ENCODE peak calls at places on chromosomes 13 and 19, in eight cellular contexts. L is heart right ventricle; Z is H9; I is effector memory CD4-positive, alpha-beta T cell; E is colonic mucosa; S is neuronal stem cell; K is breast epithelium; M is IMR-90. Y is an unnamed sample.

GRCh38 chr19:41928754-41929535 is 696 bp upstream of the ERFL start:
- DNase-seq in S (no peak), E (peak), Z (no peak), M (no peak), L (no peak), I (no peak), K (no peak), Y (no peak)

GRCh38 chr13:59247166-59247565 is 916.6 kb downstream of the DIAPH3 start:
- DNase-seq in K (no peak), L (peak), M (no peak), E (no peak), I (no peak), Z (no peak), S (no peak), Y (no peak)

GRCh38 chr13:107832521-107833095 is 382.7 kb downstream of the LIG4 start:
- DNase-seq in K (no peak), M (no peak), I (no peak), E (no peak), Z (no peak), L (no peak), S (no peak), Y (no peak)

GRCh38 chr13:35963982-35964665 is 167.1 kb downstream of the DCLK1 start:
- DNase-seq in L (no peak), S (no peak), M (no peak), Z (no peak), E (no peak), K (no peak), I (no peak), Y (no peak)

GRCh38 chr13:52851153-52851962 is 2.9 kb upstream of the PCDH8 start:
- DNase-seq in E (peak), L (peak), Z (peak), S (peak), K (no peak), I (no peak), M (no peak), Y (peak)

GRCh38 chr19:13026478-13026999 is 31.3 kb downstream of the NFIX start:
- DNase-seq in S (no peak), E (peak), M (peak), L (no peak), I (no peak), K (no peak), Z (no peak), Y (no peak)

GRCh38 chr19:46480409-46480808 is 9.0 kb upstream of the PNMA8A start:
- DNase-seq in I (no peak), S (no peak), L (peak), M (peak), K (no peak), E (no peak), Z (no peak), Y (no peak)

GRCh38 chr19:9878511-9879196 is 43.5 kb downstream of the PIN1 start:
- DNase-seq in L (no peak), S (no peak), I (no peak), K (no peak), Z (no peak), E (no peak), M (no peak), Y (no peak)

GRCh38 chr19:4990306-4990705 is 21.4 kb downstream of the KDM4B start:
- DNase-seq in E (no peak), S (no peak), Z (no peak), L (no peak), M (no peak), I (no peak), K (no peak), Y (no peak)

GRCh38 chr19:47511128-47511517 is 3.7 kb downstream of the NAPA start:
- DNase-seq in M (no peak), Z (no peak), E (no peak), L (no peak), K (no peak), S (no peak), I (no peak), Y (no peak)

GRCh38 chr19:6069268-6069771 is 41.0 kb downstream of the RFX2 start:
- DNase-seq in L (no peak), M (no peak), E (peak), S (no peak), K (no peak), Z (no peak), I (no peak), Y (no peak)

GRCh38 chr13:71254384-71254783 is 612.6 kb downstream of the DACH1 start:
- DNase-seq in E (no peak), M (no peak), S (no peak), L (no peak), K (no peak), I (no peak), Z (no peak), Y (no peak)

GRCh38 chr13:31681133-31681532 is 58.2 kb upstream of the RXFP2 start:
- DNase-seq in S (no peak), K (no peak), I (no peak), Z (no peak), L (no peak), M (no peak), E (no peak), Y (no peak)

GRCh38 chr13:113187263-113187669 is 21.2 kb downstream of the PCID2 start:
- DNase-seq in S (no peak), L (peak), K (no peak), Z (no peak), I (no peak), M (peak), E (peak), Y (no peak)

GRCh38 chr19:34711890-34712289 is 22.2 kb upstream of the ZNF181 start:
- DNase-seq in L (no peak), Z (peak), K (no peak), S (no peak), I (no peak), E (no peak), M (no peak), Y (no peak)

GRCh38 chr19:34707661-34708060 is 26.4 kb upstream of the ZNF181 start:
- DNase-seq in I (no peak), L (no peak), K (no peak), E (no peak), M (no peak), Z (no peak), S (no peak), Y (no peak)

GRCh38 chr19:34712606-34713261 is 21.3 kb upstream of the ZNF181 start:
- DNase-seq in M (peak), K (no peak), E (peak), I (peak), Z (peak), S (peak), L (peak), Y (no peak)

GRCh38 chr19:34715357-34715756 is 18.7 kb upstream of the ZNF181 start:
- DNase-seq in M (no peak), K (no peak), S (no peak), I (no peak), Z (no peak), E (no peak), L (no peak), Y (no peak)

GRCh38 chr19:34713262-34713637 is 20.8 kb upstream of the ZNF181 start:
- DNase-seq in E (no peak), Z (no peak), M (no peak), S (no peak), L (no peak), K (no peak), I (no peak), Y (no peak)
- H3K27ac ChIP-seq in E (no peak), Z (no peak), M (no peak), S (no peak), L (no peak), K (no peak), I (no peak), Y (no peak)

GRCh38 chr13:93234459-93234858 is 7.9 kb downstream of the GPC6 start:
- DNase-seq in S (no peak), L (no peak), I (no peak), E (no peak), Z (no peak), M (no peak), K (no peak), Y (no peak)

GRCh38 chr13:93238711-93239110 is 12.1 kb downstream of the GPC6 start:
- DNase-seq in L (no peak), E (no peak), K (no peak), I (no peak), S (no peak), Z (no peak), M (no peak), Y (no peak)

GRCh38 chr13:93233997-93234416 is 7.4 kb downstream of the GPC6 start:
- DNase-seq in K (no peak), S (no peak), E (no peak), I (no peak), L (no peak), Z (peak), M (no peak), Y (no peak)

GRCh38 chr13:93231867-93232266 is 5.3 kb downstream of the GPC6 start:
- DNase-seq in L (no peak), S (no peak), I (no peak), K (no peak), M (no peak), Z (no peak), E (no peak), Y (no peak)

GRCh38 chr13:93235258-93236015 is 8.8 kb downstream of the GPC6 start:
- DNase-seq in M (peak), S (no peak), L (no peak), Z (no peak), E (no peak), I (no peak), K (no peak), Y (no peak)
- H3K27ac ChIP-seq in M (no peak), S (no peak), L (no peak), Z (no peak), E (no peak), I (no peak), K (no peak), Y (no peak)

DNA sequence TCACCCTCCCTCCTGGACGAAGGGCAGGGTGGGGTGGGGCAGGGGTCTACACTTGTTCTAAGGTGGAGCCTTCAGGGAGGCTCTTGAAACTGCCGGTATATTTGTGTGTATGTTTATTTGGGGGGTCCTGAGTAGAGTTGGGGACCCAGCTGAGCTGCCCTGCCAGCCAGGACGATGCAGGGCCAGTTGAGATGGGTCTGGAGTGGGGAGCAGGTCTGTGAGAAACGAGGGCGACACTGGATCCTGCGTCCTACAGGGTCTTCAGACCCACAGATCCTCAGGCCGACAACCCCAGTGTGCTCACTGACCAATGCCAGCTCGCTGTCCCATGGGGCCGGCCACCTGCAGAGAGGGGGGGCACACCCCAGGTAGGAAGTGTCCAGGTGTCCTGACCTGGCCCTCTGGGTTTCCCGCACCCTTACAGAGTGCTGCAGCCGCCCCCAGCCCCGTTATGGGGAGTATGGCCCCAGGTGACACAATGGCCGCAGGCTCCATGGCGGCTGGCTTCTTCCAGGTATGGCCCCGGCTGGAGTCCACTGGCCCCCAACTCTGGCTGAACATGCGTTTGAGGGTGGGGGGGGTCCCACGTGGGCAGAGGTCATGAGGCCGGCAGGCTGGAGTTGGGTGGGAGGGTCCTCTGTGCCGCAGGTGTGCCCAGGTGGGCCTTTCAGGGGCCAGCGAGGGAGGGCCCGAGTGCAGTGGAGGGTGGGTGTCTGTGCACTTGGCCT is 7.4 kb downstream of the ISYNA1 start:
- DNase-seq in I (no peak), M (no peak), S (no peak), K (no peak), Z (no peak), L (no peak), E (no peak), Y (no peak)
- H3K27ac ChIP-seq in I (peak), M (no peak), S (no peak), K (no peak), Z (no peak), L (no peak), E (no peak), Y (no peak)

DNA sequence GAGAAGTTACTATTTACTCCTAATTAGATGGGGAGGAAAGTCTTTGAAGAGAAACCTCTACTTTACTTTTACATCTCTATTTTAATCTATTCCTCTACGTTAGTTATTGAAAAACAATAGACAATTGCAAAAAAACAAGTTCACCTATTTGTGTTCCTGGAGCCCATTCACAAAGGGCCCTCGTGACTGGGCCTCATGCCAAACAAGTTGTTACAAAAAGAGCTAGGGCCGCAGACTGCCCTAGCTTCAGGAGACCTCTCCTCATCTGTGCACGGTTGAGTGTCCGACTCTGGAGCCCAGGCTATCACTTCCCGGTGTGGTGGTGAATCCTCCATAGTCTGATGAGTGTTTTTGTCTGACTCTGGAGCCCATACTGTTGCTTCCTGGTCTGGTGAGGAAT is 190.9 kb downstream of the ZNF486 start:
- DNase-seq in K (no peak), E (no peak), S (no peak), I (no peak), Z (no peak), M (no peak), L (no peak), Y (no peak)
- H3K27ac ChIP-seq in K (no peak), E (no peak), S (no peak), I (no peak), Z (no peak), M (no peak), L (no peak), Y (no peak)

GRCh38 chr13:44540761-44541434 is 35.2 kb downstream of the TSC22D1 start:
- DNase-seq in L (no peak), S (no peak), E (no peak), K (no peak), M (no peak), I (no peak), Z (no peak), Y (no peak)
- H3K27ac ChIP-seq in L (no peak), S (no peak), E (no peak), K (no peak), M (no peak), I (no peak), Z (no peak), Y (no peak)

GRCh38 chr19:2544576-2545415 is 68.9 kb downstream of the GADD45B start:
- DNase-seq in M (no peak), E (no peak), K (no peak), I (no peak), Z (no peak), S (no peak), L (no peak), Y (no peak)
- H3K27ac ChIP-seq in M (peak), E (peak), K (peak), I (no peak), Z (no peak), S (no peak), L (peak), Y (peak)

GRCh38 chr19:40803857-40804782 is 5.1 kb downstream of the EGLN2 start:
- DNase-seq in Z (peak), E (peak), M (no peak), L (peak), K (no peak), I (peak), S (no peak), Y (no peak)

GRCh38 chr19:40803170-40803856 is 4.3 kb downstream of the EGLN2 start:
- DNase-seq in S (no peak), I (no peak), E (no peak), L (no peak), K (no peak), M (no peak), Z (no peak), Y (no peak)

GRCh38 chr19:40801449-40802299 is 2.7 kb downstream of the EGLN2 start:
- DNase-seq in E (no peak), I (no peak), Z (no peak), S (no peak), K (no peak), L (no peak), M (no peak), Y (no peak)

GRCh38 chr19:40800997-40801377 is 2.0 kb downstream of the EGLN2 start:
- DNase-seq in E (no peak), L (no peak), Z (no peak), M (no peak), K (no peak), I (no peak), S (no peak), Y (no peak)

DNA sequence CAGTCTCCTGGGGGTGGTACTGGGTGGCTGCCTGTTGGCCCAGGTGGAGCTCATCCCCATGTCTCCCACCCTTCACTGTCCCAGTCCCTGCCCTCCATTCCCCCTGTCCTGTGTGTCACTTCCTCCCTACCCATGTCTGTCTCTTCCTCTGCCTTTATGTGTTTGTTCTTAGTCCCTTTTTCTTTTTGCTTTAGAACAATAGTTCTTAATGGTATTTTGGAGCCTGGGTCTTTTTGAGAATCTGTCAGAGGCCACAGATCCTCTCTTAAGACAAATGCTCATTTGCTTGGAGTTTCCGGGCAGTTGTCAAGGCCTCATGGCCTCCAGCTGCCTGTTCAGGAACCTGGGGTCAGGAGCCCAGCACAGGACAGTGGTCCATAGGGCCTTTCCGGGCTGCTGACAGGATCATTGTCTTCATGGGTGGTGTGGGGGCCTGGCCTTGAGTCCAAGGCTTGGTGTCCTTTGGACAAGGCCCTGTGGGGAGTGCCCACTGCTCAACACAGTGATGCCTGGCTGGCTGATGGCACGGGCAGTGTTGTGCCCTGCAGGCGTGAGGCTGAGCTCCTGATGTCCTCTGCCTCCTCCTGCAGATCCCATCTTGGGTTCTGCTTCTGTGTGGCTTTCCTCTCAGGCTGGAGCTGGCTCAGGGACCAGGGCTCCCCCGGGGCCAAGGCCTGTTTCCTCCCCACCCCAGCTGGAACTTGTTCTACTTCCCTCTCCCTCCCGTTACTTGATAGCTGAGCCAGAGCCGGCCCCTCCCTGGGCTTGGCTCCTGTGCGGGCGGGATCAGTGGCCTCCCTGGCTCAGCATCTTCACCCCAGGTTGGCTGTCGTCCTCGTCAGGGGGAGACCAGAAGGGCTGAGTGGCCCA is 3.5 kb downstream of the EGLN2 start:
- DNase-seq in S (no peak), I (no peak), K (no peak), L (peak), M (no peak), E (peak), Z (no peak), Y (no peak)
- H3K27ac ChIP-seq in S (no peak), I (peak), K (peak), L (peak), M (peak), E (peak), Z (no peak), Y (peak)

GRCh38 chr19:49554701-49555181 is 25.6 kb downstream of the NOSIP start:
- DNase-seq in E (no peak), I (peak), L (peak), S (no peak), Z (no peak), M (no peak), K (no peak), Y (no peak)
- H3K27ac ChIP-seq in E (peak), I (peak), L (peak), S (no peak), Z (no peak), M (no peak), K (peak), Y (no peak)

GRCh38 chr13:110775576-110775975 is 62.1 kb downstream of the ING1 start:
- DNase-seq in M (no peak), I (no peak), L (no peak), S (no peak), Z (no peak), K (no peak), E (no peak), Y (no peak)
- H3K27ac ChIP-seq in M (no peak), I (no peak), L (no peak), S (no peak), Z (no peak), K (no peak), E (no peak), Y (no peak)

GRCh38 chr13:30618938-30619289 is 1.2 kb downstream of the USPL1 start:
- DNase-seq in E (no peak), Z (no peak), K (no peak), M (no peak), S (no peak), I (no peak), L (no peak), Y (no peak)
- H3K27ac ChIP-seq in E (peak), Z (no peak), K (peak), M (no peak), S (no peak), I (peak), L (peak), Y (peak)

Y was measured in caudate nucleus.